ENCODE peak calls at places on chromosome 12, in eight cellular contexts. P is glutamatergic neuron, Z is AG09319, M is transverse colon, Q is left ventricle myocardium inferior, U is GM10248, E is heart right ventricle, L is osteoblast. V is an unnamed sample.

GRCh38 chr12:122096591-122097149 is 18.1 kb downstream of the MLXIP start:
- DNase-seq in P (no peak), Z (no peak), M (peak), Q (no peak), U (no peak), E (no peak), L (no peak), V (no peak)

GRCh38 chr12:118330421-118331018 is 42.2 kb downstream of the TAOK3 start:
- DNase-seq in P (no peak), Z (no peak), M (no peak), Q (no peak), U (peak), E (no peak), L (peak), V (no peak)

GRCh38 chr12:12441051-12441807 is 84.4 kb downstream of the BORCS5 start:
- DNase-seq in P (no peak), Z (no peak), M (peak), Q (no peak), U (no peak), E (no peak), L (no peak), V (no peak)

GRCh38 chr12:90250766-90251165 is 542.1 kb upstream of the ATP2B1 start:
- DNase-seq in P (no peak), Z (no peak), M (no peak), Q (no peak), U (peak), E (peak), L (no peak), V (no peak)

GRCh38 chr12:12779529-12779928 is 5.9 kb upstream of the APOLD1 start:
- DNase-seq in P (no peak), Z (peak), M (no peak), Q (no peak), U (no peak), E (no peak), L (peak), V (no peak)

GRCh38 chr12:92961949-92962348 is 32.9 kb upstream of the EEA1 start:
- DNase-seq in P (no peak), Z (no peak), M (no peak), Q (no peak), U (no peak), E (no peak), L (peak), V (no peak)

GRCh38 chr12:46835785-46836184 is 10.0 kb upstream of the SLC38A4 start:
- DNase-seq in P (no peak), Z (no peak), M (no peak), Q (no peak), U (no peak), E (no peak), L (no peak), V (no peak)

GRCh38 chr12:68924546-68924945 is 8.4 kb downstream of the CPM start:
- DNase-seq in P (no peak), Z (no peak), M (no peak), Q (no peak), U (no peak), E (no peak), L (no peak), V (no peak)

GRCh38 chr12:47035459-47035858 is 44.0 kb upstream of the PCED1B start:
- DNase-seq in P (no peak), Z (no peak), M (no peak), Q (no peak), U (no peak), E (no peak), L (no peak), V (no peak)

GRCh38 chr12:46990211-46990610 is 89.2 kb upstream of the PCED1B start:
- DNase-seq in P (no peak), Z (no peak), M (no peak), Q (no peak), U (no peak), E (no peak), L (no peak), V (no peak)

GRCh38 chr12:66103011-66103913 is 27.3 kb downstream of the LLPH start:
- DNase-seq in P (no peak), Z (no peak), M (no peak), Q (no peak), U (no peak), E (no peak), L (no peak), V (peak)

GRCh38 chr12:53208877-53209463 is 1.9 kb upstream of the ITGB7 start:
- DNase-seq in P (no peak), Z (no peak), M (no peak), Q (no peak), U (peak), E (no peak), L (peak), V (no peak)

GRCh38 chr12:94710933-94711332 is 60.6 kb upstream of the TMCC3 start:
- DNase-seq in P (peak), Z (no peak), M (peak), Q (no peak), U (peak), E (no peak), L (no peak), V (peak)

GRCh38 chr12:94033767-94034166 is 114.6 kb upstream of the PLXNC1 start:
- DNase-seq in P (no peak), Z (no peak), M (no peak), Q (no peak), U (no peak), E (no peak), L (no peak), V (no peak)

GRCh38 chr12:87348071-87348470 is 681.1 kb downstream of the C12orf50 start:
- DNase-seq in P (no peak), Z (no peak), M (no peak), Q (no peak), U (no peak), E (no peak), L (no peak), V (no peak)

GRCh38 chr12:89160716-89161123 is 191.6 kb downstream of the DUSP6 start:
- DNase-seq in P (no peak), Z (peak), M (peak), Q (peak), U (no peak), E (peak), L (peak), V (no peak)

GRCh38 chr12:78293039-78293686 is 462.5 kb downstream of the NAV3 start:
- DNase-seq in P (no peak), Z (no peak), M (no peak), Q (no peak), U (no peak), E (no peak), L (peak), V (no peak)

GRCh38 chr12:11500861-11501230 is 105.5 kb upstream of the PRB2 start:
- DNase-seq in P (no peak), Z (no peak), M (no peak), Q (no peak), U (no peak), E (no peak), L (no peak), V (no peak)

GRCh38 chr12:50127546-50127945 is 15.5 kb downstream of the COX14 start:
- DNase-seq in P (no peak), Z (no peak), M (no peak), Q (no peak), U (no peak), E (no peak), L (no peak), V (no peak)

GRCh38 chr12:18998343-18999270 is 130.9 kb upstream of the PLEKHA5 start:
- DNase-seq in P (no peak), Z (peak), M (no peak), Q (no peak), U (no peak), E (no peak), L (peak), V (no peak)

GRCh38 chr12:85183855-85184254 is 96.2 kb upstream of the ALX1 start:
- DNase-seq in P (no peak), Z (no peak), M (no peak), Q (no peak), U (no peak), E (no peak), L (no peak), V (no peak)

GRCh38 chr12:2904260-2904659 is 13.6 kb downstream of the TULP3 start:
- DNase-seq in P (no peak), Z (no peak), M (no peak), Q (no peak), U (no peak), E (no peak), L (no peak), V (no peak)

GRCh38 chr12:106247731-106248176 is at the start of gene CKAP4:
- DNase-seq in P (peak), Z (peak), M (peak), Q (peak), U (peak), E (peak), L (peak), V (peak)

GRCh38 chr12:70486588-70486987 is 120.5 kb downstream of the KCNMB4 start:
- DNase-seq in P (no peak), Z (no peak), M (no peak), Q (no peak), U (no peak), E (no peak), L (no peak), V (no peak)

GRCh38 chr12:57428965-57429364 is 1.9 kb downstream of the R3HDM2 start:
- DNase-seq in P (no peak), Z (no peak), M (no peak), Q (no peak), U (no peak), E (no peak), L (no peak), V (no peak)

GRCh38 chr12:10361622-10362021 is 28.2 kb downstream of the KLRK1 start:
- DNase-seq in P (no peak), Z (no peak), M (no peak), Q (no peak), U (no peak), E (no peak), L (no peak), V (no peak)
- TF ChIP-seq CTCF in P (no peak), Z (no peak), M (no peak), Q (no peak), U (no peak), E (no peak), L (no peak), V (no peak)

DNA sequence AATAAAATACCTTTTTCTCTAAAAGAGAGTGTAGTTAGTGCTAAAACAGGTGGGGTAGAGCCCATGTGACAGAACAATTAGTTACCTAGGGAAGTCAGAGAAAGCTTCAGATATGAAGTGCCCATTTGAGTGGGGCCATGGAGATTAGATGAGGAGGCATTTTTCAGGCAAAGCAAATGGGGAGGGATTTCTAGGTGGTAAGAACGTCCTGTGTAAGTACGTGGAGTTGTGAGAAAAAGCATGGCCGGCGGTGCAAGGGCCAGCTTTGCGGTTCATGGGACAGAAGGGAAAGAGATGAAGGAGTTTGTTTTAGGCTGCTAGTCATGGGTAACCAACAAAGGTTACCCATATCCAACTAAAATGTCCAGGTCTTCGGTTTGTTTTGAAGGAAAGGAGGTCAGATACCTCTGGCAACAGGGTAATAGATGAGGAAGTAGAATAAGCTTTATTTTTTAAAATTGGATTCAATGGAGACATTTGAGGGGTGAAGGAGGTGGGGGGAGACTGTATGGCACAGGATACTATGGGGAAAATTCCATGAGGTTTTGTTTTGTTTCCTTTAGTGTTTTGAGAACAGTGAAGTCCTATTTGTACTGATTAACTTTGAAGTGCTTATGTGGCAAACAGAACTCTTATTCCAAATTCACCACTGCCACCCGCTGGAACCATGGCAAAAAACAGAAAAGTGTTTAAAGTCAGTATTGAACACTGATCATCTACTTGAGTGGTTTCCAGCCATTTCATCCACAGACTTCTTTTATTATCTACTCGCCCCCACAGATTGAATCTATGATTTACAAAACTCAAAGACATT is 10.0 kb upstream of the SNRPF start:
- DNase-seq in P (no peak), Z (no peak), M (peak), Q (no peak), U (no peak), E (no peak), L (peak), V (no peak)
- TF ChIP-seq CTCF in P (no peak), Z (peak), M (no peak), Q (peak), U (peak), E (peak), L (peak), V (peak)

GRCh38 chr12:105100998-105101397 is 6.5 kb upstream of the WASHC4 start:
- DNase-seq in P (no peak), Z (no peak), M (no peak), Q (no peak), U (no peak), E (no peak), L (no peak), V (no peak)
- TF ChIP-seq CTCF in P (no peak), Z (peak), M (no peak), Q (no peak), U (no peak), E (peak), L (peak), V (peak)

GRCh38 chr12:45121224-45121623 is 70.3 kb upstream of the DBX2 start:
- DNase-seq in P (no peak), Z (no peak), M (no peak), Q (no peak), U (no peak), E (no peak), L (no peak), V (no peak)
- TF ChIP-seq CTCF in P (peak), Z (no peak), M (no peak), Q (no peak), U (no peak), E (no peak), L (no peak), V (peak)

GRCh38 chr12:6275609-6276246 is 34.8 kb upstream of the PLEKHG6 start:
- DNase-seq in P (no peak), Z (no peak), M (no peak), Q (no peak), U (no peak), E (no peak), L (peak), V (no peak)

GRCh38 chr12:6271281-6271680 is 39.2 kb upstream of the PLEKHG6 start:
- DNase-seq in P (no peak), Z (no peak), M (no peak), Q (no peak), U (no peak), E (no peak), L (peak), V (no peak)

GRCh38 chr12:6273931-6274687 is 36.4 kb upstream of the PLEKHG6 start:
- DNase-seq in P (no peak), Z (no peak), M (no peak), Q (no peak), U (peak), E (peak), L (peak), V (no peak)

GRCh38 chr12:6272300-6273208 is 37.9 kb upstream of the PLEKHG6 start:
- DNase-seq in P (no peak), Z (no peak), M (no peak), Q (no peak), U (peak), E (no peak), L (peak), V (no peak)

DNA sequence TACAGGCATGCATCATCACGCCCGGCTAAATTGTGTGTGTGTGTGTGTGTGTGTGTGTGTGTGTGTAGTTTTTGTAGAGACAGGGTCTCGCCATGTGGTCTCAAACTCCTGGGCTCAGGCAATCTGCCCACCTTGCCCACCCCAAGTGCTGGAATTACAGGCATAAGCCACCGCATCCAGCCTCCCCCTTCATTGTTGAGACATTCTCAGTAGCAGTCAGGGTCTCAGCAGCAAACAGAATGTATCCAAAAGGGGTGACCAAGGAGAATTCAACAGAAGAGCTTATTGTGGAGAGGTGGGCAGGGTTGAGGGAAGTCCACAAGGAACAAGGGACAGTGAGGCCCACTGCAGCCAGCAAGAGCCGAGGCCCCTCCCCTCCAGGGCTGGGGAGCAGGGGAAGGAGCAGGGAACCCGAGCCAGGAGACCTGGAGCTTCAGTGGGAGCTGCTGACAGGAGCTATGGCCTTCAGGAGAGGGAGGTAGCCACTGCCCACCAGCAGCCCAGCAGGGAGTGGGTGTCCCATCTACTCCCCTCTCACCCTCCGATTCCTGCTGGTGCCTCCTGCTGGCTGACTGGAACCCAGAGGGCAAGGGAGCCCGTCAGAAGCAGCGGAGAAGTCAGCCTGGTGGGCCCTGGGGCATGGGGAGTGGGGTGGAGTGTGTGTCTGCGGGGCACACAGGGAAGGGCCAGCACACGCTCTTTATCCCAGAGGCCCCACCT is 37.1 kb upstream of the PLEKHG6 start:
- DNase-seq in P (no peak), Z (no peak), M (no peak), Q (no peak), U (peak), E (no peak), L (peak), V (no peak)
- TF ChIP-seq CTCF in P (no peak), Z (no peak), M (no peak), Q (no peak), U (no peak), E (peak), L (no peak), V (no peak)